ENCODE peak calls at places on chromosomes 16 and 17, in nine cellular contexts. One of them, this sample, is unnamed.
A peak's percentile ranks its signal among the peaks of the same experiment; 100 is the strongest.

GRCh38 chr16:57961538-57961937 is 9.4 kb downstream of the CNGB1 start:
- DNase-seq in HL-60: no peak
- DNase-seq in AG04450: no peak
- DNase-seq in SK-N-DZ: no peak
- DNase-seq in dorsolateral prefrontal cortex: no peak
- DNase-seq in cerebellum: no peak
- DNase-seq in astrocyte of the spinal cord: no peak
- DNase-seq in kidney tubule cell: no peak
- DNase-seq in stimulated activated CD4-positive, alpha-beta T cell treated with anti-CD3 and anti-CD28 coated beads, Interleukin-15, amount 100 ng/mL, for 1 hour: no peak
- DNase-seq in this sample: no peak

GRCh38 chr16:55116165-55116894 is 185.7 kb downstream of the IRX5 start:
- DNase-seq in stimulated activated CD4-positive, alpha-beta T cell treated with anti-CD3 and anti-CD28 coated beads, Interleukin-15, amount 100 ng/mL, for 1 hour: no peak
- DNase-seq in AG04450: peak; percentile 20
- DNase-seq in dorsolateral prefrontal cortex: no peak
- DNase-seq in astrocyte of the spinal cord: peak; percentile 5
- DNase-seq in kidney tubule cell: no peak
- DNase-seq in HL-60: no peak
- DNase-seq in SK-N-DZ: no peak
- DNase-seq in cerebellum: no peak
- DNase-seq in this sample: no peak

GRCh38 chr17:50203589-50204345 is 2.3 kb upstream of the COL1A1 start:
- DNase-seq in astrocyte of the spinal cord: peak; percentile 88
- DNase-seq in dorsolateral prefrontal cortex: peak; percentile 13
- DNase-seq in stimulated activated CD4-positive, alpha-beta T cell treated with anti-CD3 and anti-CD28 coated beads, Interleukin-15, amount 100 ng/mL, for 1 hour: no peak
- DNase-seq in HL-60: no peak
- DNase-seq in cerebellum: no peak
- DNase-seq in kidney tubule cell: no peak
- DNase-seq in AG04450: peak; percentile 89
- DNase-seq in SK-N-DZ: no peak
- DNase-seq in this sample: no peak

GRCh38 chr17:18025596-18026407 is 13.2 kb downstream of the ATPAF2 start:
- DNase-seq in SK-N-DZ: no peak
- DNase-seq in astrocyte of the spinal cord: no peak
- DNase-seq in stimulated activated CD4-positive, alpha-beta T cell treated with anti-CD3 and anti-CD28 coated beads, Interleukin-15, amount 100 ng/mL, for 1 hour: no peak
- DNase-seq in AG04450: no peak
- DNase-seq in HL-60: no peak
- DNase-seq in dorsolateral prefrontal cortex: no peak
- DNase-seq in kidney tubule cell: peak; percentile 53
- DNase-seq in cerebellum: no peak
- DNase-seq in this sample: peak; percentile 73

GRCh38 chr17:11221196-11221595 is 19.8 kb upstream of the SHISA6 start:
- DNase-seq in SK-N-DZ: no peak
- DNase-seq in dorsolateral prefrontal cortex: no peak
- DNase-seq in stimulated activated CD4-positive, alpha-beta T cell treated with anti-CD3 and anti-CD28 coated beads, Interleukin-15, amount 100 ng/mL, for 1 hour: no peak
- DNase-seq in HL-60: no peak
- DNase-seq in astrocyte of the spinal cord: no peak
- DNase-seq in kidney tubule cell: no peak
- DNase-seq in cerebellum: no peak
- DNase-seq in AG04450: no peak
- DNase-seq in this sample: no peak

GRCh38 chr16:11547517-11547916 is 39.2 kb downstream of the LITAF start:
- DNase-seq in SK-N-DZ: no peak
- DNase-seq in cerebellum: no peak
- DNase-seq in stimulated activated CD4-positive, alpha-beta T cell treated with anti-CD3 and anti-CD28 coated beads, Interleukin-15, amount 100 ng/mL, for 1 hour: no peak
- DNase-seq in dorsolateral prefrontal cortex: peak; percentile 49
- DNase-seq in AG04450: no peak
- DNase-seq in astrocyte of the spinal cord: no peak
- DNase-seq in kidney tubule cell: no peak
- DNase-seq in HL-60: no peak
- DNase-seq in this sample: peak; percentile 99

GRCh38 chr16:16080465-16081065 is 131.1 kb downstream of the ABCC1 start:
- DNase-seq in HL-60: no peak
- DNase-seq in kidney tubule cell: no peak
- DNase-seq in stimulated activated CD4-positive, alpha-beta T cell treated with anti-CD3 and anti-CD28 coated beads, Interleukin-15, amount 100 ng/mL, for 1 hour: no peak
- DNase-seq in SK-N-DZ: no peak
- DNase-seq in cerebellum: no peak
- DNase-seq in astrocyte of the spinal cord: no peak
- DNase-seq in dorsolateral prefrontal cortex: no peak
- DNase-seq in AG04450: no peak
- DNase-seq in this sample: no peak

GRCh38 chr17:71409137-71409536 is 711.7 kb upstream of the SOX9 start:
- DNase-seq in HL-60: no peak
- DNase-seq in kidney tubule cell: peak; percentile 75
- DNase-seq in SK-N-DZ: no peak
- DNase-seq in stimulated activated CD4-positive, alpha-beta T cell treated with anti-CD3 and anti-CD28 coated beads, Interleukin-15, amount 100 ng/mL, for 1 hour: no peak
- DNase-seq in dorsolateral prefrontal cortex: no peak
- DNase-seq in astrocyte of the spinal cord: no peak
- DNase-seq in AG04450: no peak
- DNase-seq in cerebellum: no peak
- DNase-seq in this sample: no peak

GRCh38 chr16:1331712-1332617 is 1.5 kb upstream of the BAIAP3 start:
- DNase-seq in HL-60: peak; percentile 77
- DNase-seq in AG04450: no peak
- DNase-seq in astrocyte of the spinal cord: peak; percentile 36
- DNase-seq in cerebellum: no peak
- DNase-seq in stimulated activated CD4-positive, alpha-beta T cell treated with anti-CD3 and anti-CD28 coated beads, Interleukin-15, amount 100 ng/mL, for 1 hour: no peak
- DNase-seq in kidney tubule cell: peak; percentile 87
- DNase-seq in SK-N-DZ: peak; percentile 69
- DNase-seq in dorsolateral prefrontal cortex: peak; percentile 68
- DNase-seq in this sample: no peak

GRCh38 chr17:50693041-50693682 is 14.6 kb downstream of the ANKRD40 start:
- DNase-seq in AG04450: no peak
- DNase-seq in kidney tubule cell: peak; percentile 67
- DNase-seq in HL-60: no peak
- DNase-seq in dorsolateral prefrontal cortex: no peak
- DNase-seq in stimulated activated CD4-positive, alpha-beta T cell treated with anti-CD3 and anti-CD28 coated beads, Interleukin-15, amount 100 ng/mL, for 1 hour: no peak
- DNase-seq in SK-N-DZ: no peak
- DNase-seq in cerebellum: no peak
- DNase-seq in astrocyte of the spinal cord: peak; percentile 25
- DNase-seq in this sample: no peak

GRCh38 chr17:62717589-62718342 is 90.3 kb downstream of the MRC2 start:
- DNase-seq in stimulated activated CD4-positive, alpha-beta T cell treated with anti-CD3 and anti-CD28 coated beads, Interleukin-15, amount 100 ng/mL, for 1 hour: no peak
- DNase-seq in SK-N-DZ: no peak
- DNase-seq in astrocyte of the spinal cord: no peak
- DNase-seq in HL-60: no peak
- DNase-seq in kidney tubule cell: peak; percentile 44
- DNase-seq in dorsolateral prefrontal cortex: no peak
- DNase-seq in cerebellum: no peak
- DNase-seq in AG04450: no peak
- DNase-seq in this sample: no peak

GRCh38 chr17:57677858-57678257 is 67.2 kb downstream of the CCDC182 start:
- DNase-seq in AG04450: no peak
- DNase-seq in stimulated activated CD4-positive, alpha-beta T cell treated with anti-CD3 and anti-CD28 coated beads, Interleukin-15, amount 100 ng/mL, for 1 hour: no peak
- DNase-seq in cerebellum: no peak
- DNase-seq in SK-N-DZ: no peak
- DNase-seq in dorsolateral prefrontal cortex: no peak
- DNase-seq in kidney tubule cell: no peak
- DNase-seq in astrocyte of the spinal cord: no peak
- DNase-seq in HL-60: no peak
- DNase-seq in this sample: no peak

GRCh38 chr16:69330286-69331109 is at the start of gene PDF:
- DNase-seq in HL-60: peak; percentile 93
- DNase-seq in astrocyte of the spinal cord: peak; percentile 94
- DNase-seq in cerebellum: peak; percentile 96
- DNase-seq in AG04450: peak; percentile 67
- DNase-seq in kidney tubule cell: peak; percentile 95
- DNase-seq in dorsolateral prefrontal cortex: peak; percentile 92
- DNase-seq in SK-N-DZ: peak; percentile 92
- DNase-seq in stimulated activated CD4-positive, alpha-beta T cell treated with anti-CD3 and anti-CD28 coated beads, Interleukin-15, amount 100 ng/mL, for 1 hour: peak; percentile 69
- DNase-seq in this sample: peak; percentile 91

GRCh38 chr16:3770530-3770929 is 53.2 kb upstream of the TRAP1 start:
- DNase-seq in stimulated activated CD4-positive, alpha-beta T cell treated with anti-CD3 and anti-CD28 coated beads, Interleukin-15, amount 100 ng/mL, for 1 hour: no peak
- DNase-seq in kidney tubule cell: no peak
- DNase-seq in SK-N-DZ: no peak
- DNase-seq in astrocyte of the spinal cord: no peak
- DNase-seq in dorsolateral prefrontal cortex: no peak
- DNase-seq in AG04450: no peak
- DNase-seq in HL-60: no peak
- DNase-seq in cerebellum: no peak
- DNase-seq in this sample: no peak

GRCh38 chr17:28910534-28910933 is 7.7 kb upstream of the DHRS13 start:
- DNase-seq in HL-60: no peak
- DNase-seq in dorsolateral prefrontal cortex: no peak
- DNase-seq in AG04450: no peak
- DNase-seq in SK-N-DZ: no peak
- DNase-seq in astrocyte of the spinal cord: no peak
- DNase-seq in stimulated activated CD4-positive, alpha-beta T cell treated with anti-CD3 and anti-CD28 coated beads, Interleukin-15, amount 100 ng/mL, for 1 hour: no peak
- DNase-seq in kidney tubule cell: no peak
- DNase-seq in cerebellum: no peak
- DNase-seq in this sample: no peak

GRCh38 chr17:3660311-3660891 is 8.0 kb downstream of the TAX1BP3 start:
- DNase-seq in stimulated activated CD4-positive, alpha-beta T cell treated with anti-CD3 and anti-CD28 coated beads, Interleukin-15, amount 100 ng/mL, for 1 hour: no peak
- DNase-seq in astrocyte of the spinal cord: no peak
- DNase-seq in kidney tubule cell: no peak
- DNase-seq in SK-N-DZ: no peak
- DNase-seq in cerebellum: no peak
- DNase-seq in dorsolateral prefrontal cortex: no peak
- DNase-seq in HL-60: no peak
- DNase-seq in AG04450: no peak
- DNase-seq in this sample: no peak

GRCh38 chr16:49622421-49623402 is 233.2 kb downstream of the ZNF423 start:
- DNase-seq in cerebellum: no peak
- DNase-seq in stimulated activated CD4-positive, alpha-beta T cell treated with anti-CD3 and anti-CD28 coated beads, Interleukin-15, amount 100 ng/mL, for 1 hour: no peak
- DNase-seq in HL-60: no peak
- DNase-seq in dorsolateral prefrontal cortex: no peak
- DNase-seq in kidney tubule cell: no peak
- DNase-seq in astrocyte of the spinal cord: no peak
- DNase-seq in AG04450: no peak
- DNase-seq in SK-N-DZ: no peak
- DNase-seq in this sample: no peak

GRCh38 chr17:40553694-40554534 is 11.4 kb downstream of the CCR7 start:
- DNase-seq in dorsolateral prefrontal cortex: peak; percentile 85
- DNase-seq in SK-N-DZ: no peak
- DNase-seq in astrocyte of the spinal cord: peak; percentile 62
- DNase-seq in HL-60: no peak
- DNase-seq in stimulated activated CD4-positive, alpha-beta T cell treated with anti-CD3 and anti-CD28 coated beads, Interleukin-15, amount 100 ng/mL, for 1 hour: no peak
- DNase-seq in kidney tubule cell: no peak
- DNase-seq in AG04450: no peak
- DNase-seq in cerebellum: no peak
- DNase-seq in this sample: peak; percentile 92

GRCh38 chr17:3695129-3695722 is 729 bp downstream of the P2RX5 start:
- DNase-seq in stimulated activated CD4-positive, alpha-beta T cell treated with anti-CD3 and anti-CD28 coated beads, Interleukin-15, amount 100 ng/mL, for 1 hour: no peak
- DNase-seq in cerebellum: peak; percentile 35
- DNase-seq in HL-60: no peak
- DNase-seq in dorsolateral prefrontal cortex: no peak
- DNase-seq in SK-N-DZ: no peak
- DNase-seq in astrocyte of the spinal cord: no peak
- DNase-seq in AG04450: no peak
- DNase-seq in kidney tubule cell: peak; percentile 61
- DNase-seq in this sample: no peak

GRCh38 chr16:72988568-72988967 is 59.4 kb downstream of the ZFHX3 start:
- DNase-seq in cerebellum: no peak
- DNase-seq in AG04450: no peak
- DNase-seq in kidney tubule cell: no peak
- DNase-seq in astrocyte of the spinal cord: no peak
- DNase-seq in SK-N-DZ: no peak
- DNase-seq in stimulated activated CD4-positive, alpha-beta T cell treated with anti-CD3 and anti-CD28 coated beads, Interleukin-15, amount 100 ng/mL, for 1 hour: no peak
- DNase-seq in dorsolateral prefrontal cortex: no peak
- DNase-seq in HL-60: no peak
- DNase-seq in this sample: no peak

GRCh38 chr16:83661656-83662055 is 146.1 kb upstream of the HSBP1 start:
- DNase-seq in HL-60: no peak
- DNase-seq in stimulated activated CD4-positive, alpha-beta T cell treated with anti-CD3 and anti-CD28 coated beads, Interleukin-15, amount 100 ng/mL, for 1 hour: no peak
- DNase-seq in astrocyte of the spinal cord: no peak
- DNase-seq in AG04450: no peak
- DNase-seq in SK-N-DZ: no peak
- DNase-seq in dorsolateral prefrontal cortex: no peak
- DNase-seq in cerebellum: no peak
- DNase-seq in kidney tubule cell: no peak
- DNase-seq in this sample: no peak

GRCh38 chr17:21278304-21279197 is 6.0 kb upstream of the MAP2K3 start:
- DNase-seq in kidney tubule cell: peak; percentile 58
- DNase-seq in cerebellum: no peak
- DNase-seq in AG04450: no peak
- DNase-seq in SK-N-DZ: no peak
- DNase-seq in astrocyte of the spinal cord: no peak
- DNase-seq in HL-60: peak; percentile 85
- DNase-seq in stimulated activated CD4-positive, alpha-beta T cell treated with anti-CD3 and anti-CD28 coated beads, Interleukin-15, amount 100 ng/mL, for 1 hour: no peak
- DNase-seq in dorsolateral prefrontal cortex: no peak
- DNase-seq in this sample: no peak

GRCh38 chr16:35516971-35517370 is 2057.6 kb downstream of the TP53TG3F start:
- DNase-seq in stimulated activated CD4-positive, alpha-beta T cell treated with anti-CD3 and anti-CD28 coated beads, Interleukin-15, amount 100 ng/mL, for 1 hour: no peak
- DNase-seq in AG04450: no peak
- DNase-seq in HL-60: no peak
- DNase-seq in dorsolateral prefrontal cortex: no peak
- DNase-seq in astrocyte of the spinal cord: no peak
- DNase-seq in cerebellum: no peak
- DNase-seq in SK-N-DZ: no peak
- DNase-seq in kidney tubule cell: no peak
- DNase-seq in this sample: no peak